ENCODE peak calls at places on chromosomes 16 and 17, in five cellular contexts. E is H9, W is fibroblast of lung, B is GM23248, N is IMR-90. K is an unnamed sample.

GRCh38 chr17:66172706-66173223 is 19.2 kb downstream of the CEP112 start:
- DNase-seq in E (no peak), W (no peak), B (no peak), N (no peak), K (no peak)

GRCh38 chr16:47018223-47018891 is 44.9 kb upstream of the DNAJA2 start:
- DNase-seq in E (peak; percentile 62), W (no peak), B (peak; percentile 45), N (peak; percentile 10), K (peak; percentile 13)

GRCh38 chr16:7221157-7221556 is 111.5 kb upstream of the RBFOX1 start:
- DNase-seq in E (no peak), W (no peak), B (no peak), N (no peak), K (no peak)

GRCh38 chr16:55701442-55702319 is 45.9 kb downstream of the SLC6A2 start:
- DNase-seq in E (peak; percentile 76), W (peak; percentile 34), B (peak; percentile 72), N (peak; percentile 26), K (peak; percentile 49)

GRCh38 chr17:71441098-71441497 is 679.7 kb upstream of the SOX9 start:
- DNase-seq in E (no peak), W (peak; percentile 75), B (peak; percentile 93), N (peak; percentile 95), K (no peak)

GRCh38 chr16:83336630-83337029 is 471.1 kb upstream of the HSBP1 start:
- DNase-seq in E (no peak), W (peak; percentile 67), B (peak; percentile 82), N (peak; percentile 75), K (peak; percentile 91)

GRCh38 chr17:8488931-8489330 is 53.2 kb downstream of the NDEL1 start:
- DNase-seq in E (no peak), W (peak; percentile 93), B (peak; percentile 99), N (peak; percentile 98), K (peak; percentile 38)

GRCh38 chr16:51755039-51755501 is 604.0 kb upstream of the SALL1 start:
- DNase-seq in E (no peak), W (no peak), B (no peak), N (no peak), K (no peak)

GRCh38 chr17:80347536-80347935 is 67.4 kb upstream of the ENDOV start:
- DNase-seq in E (no peak), W (no peak), B (no peak), N (no peak), K (no peak)

GRCh38 chr16:66988197-66988788 is at the start of gene CES4A:
- DNase-seq in E (no peak), W (peak; percentile 66), B (peak; percentile 48), N (peak; percentile 73), K (no peak)

GRCh38 chr17:3527896-3528603 is 29.6 kb downstream of the TRPV3 start:
- DNase-seq in E (no peak), W (no peak), B (no peak), N (no peak), K (no peak)

DNA sequence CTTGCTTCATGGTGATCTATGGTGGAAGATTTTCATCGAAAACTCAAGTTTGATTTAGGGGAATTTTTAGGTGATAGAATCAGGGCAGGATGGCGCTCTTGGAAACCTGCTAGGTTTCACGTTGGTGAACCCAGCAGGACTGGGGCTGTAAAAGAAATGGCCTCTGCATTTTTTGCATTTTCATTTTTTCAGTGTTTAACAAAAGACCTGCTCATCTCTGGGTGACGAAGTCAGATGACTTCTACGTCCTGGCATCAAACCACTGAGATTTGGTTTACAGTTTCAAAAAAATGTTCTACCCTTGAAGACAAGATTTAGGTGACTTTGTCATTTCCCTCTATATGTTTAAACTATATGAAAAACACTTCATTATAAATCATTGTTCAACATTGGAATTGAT is 1.9 kb downstream of the PGS1 start:
- DNase-seq in E (no peak), W (no peak), B (no peak), N (no peak), K (no peak)
- H3K4me2 ChIP-seq in E (no peak overlapping the region), W (peak overlapping the region; percentile 56), B (peak overlapping the region; percentile 80), N (no peak overlapping the region), K (peak overlapping the region; percentile 30)

DNA sequence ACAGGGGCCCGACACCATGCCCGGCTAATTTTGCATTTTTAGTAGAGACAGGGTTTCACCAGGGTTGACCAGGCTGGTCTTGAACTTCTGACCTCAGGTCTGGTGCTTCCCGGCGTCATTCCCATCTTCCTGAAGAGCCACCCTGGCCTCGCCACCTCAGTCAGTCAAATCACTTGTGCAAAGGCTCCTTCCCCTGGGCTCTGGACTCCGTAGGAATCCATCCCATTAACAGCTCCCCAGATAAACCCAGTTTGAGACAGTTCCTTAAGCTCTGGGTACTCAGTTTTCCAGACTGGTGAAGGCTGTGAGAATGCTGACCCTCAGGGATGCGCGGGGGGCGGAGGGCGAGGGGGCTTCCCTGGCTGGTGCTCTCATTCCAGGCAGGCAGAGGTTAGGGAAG is 39.5 kb downstream of the MRM1 start:
- DNase-seq in E (no peak), W (no peak), B (no peak), N (no peak), K (no peak)
- H3K4me2 ChIP-seq in E (peak overlapping the region; percentile 88), W (no peak overlapping the region), B (no peak overlapping the region), N (no peak overlapping the region), K (no peak overlapping the region)

GRCh38 chr16:20306401-20306800 is 20.9 kb downstream of the GP2 start:
- DNase-seq in E (no peak), W (no peak), B (no peak), N (no peak), K (no peak)
- H3K4me2 ChIP-seq in E (no peak overlapping the region), W (no peak overlapping the region), B (no peak overlapping the region), N (no peak overlapping the region), K (no peak overlapping the region)

GRCh38 chr16:3488801-3489200 is 6.5 kb downstream of the C16orf90 start:
- DNase-seq in E (no peak), W (no peak), B (no peak), N (no peak), K (no peak)

GRCh38 chr16:3494574-3494973 is 715 bp downstream of the C16orf90 start:
- DNase-seq in E (no peak), W (no peak), B (no peak), N (no peak), K (no peak)

GRCh38 chr16:3492356-3492755 is 2.9 kb downstream of the C16orf90 start:
- DNase-seq in E (no peak), W (no peak), B (no peak), N (no peak), K (no peak)

GRCh38 chr16:3487521-3488410 is 7.5 kb downstream of the C16orf90 start:
- DNase-seq in E (no peak), W (no peak), B (no peak), N (no peak), K (no peak)

GRCh38 chr16:3490911-3491629 is 4.2 kb downstream of the C16orf90 start:
- DNase-seq in E (no peak), W (no peak), B (no peak), N (no peak), K (peak; percentile 10)
- H3K4me2 ChIP-seq in E (no peak overlapping the region), W (no peak overlapping the region), B (no peak overlapping the region), N (no peak overlapping the region), K (no peak overlapping the region)

DNA sequence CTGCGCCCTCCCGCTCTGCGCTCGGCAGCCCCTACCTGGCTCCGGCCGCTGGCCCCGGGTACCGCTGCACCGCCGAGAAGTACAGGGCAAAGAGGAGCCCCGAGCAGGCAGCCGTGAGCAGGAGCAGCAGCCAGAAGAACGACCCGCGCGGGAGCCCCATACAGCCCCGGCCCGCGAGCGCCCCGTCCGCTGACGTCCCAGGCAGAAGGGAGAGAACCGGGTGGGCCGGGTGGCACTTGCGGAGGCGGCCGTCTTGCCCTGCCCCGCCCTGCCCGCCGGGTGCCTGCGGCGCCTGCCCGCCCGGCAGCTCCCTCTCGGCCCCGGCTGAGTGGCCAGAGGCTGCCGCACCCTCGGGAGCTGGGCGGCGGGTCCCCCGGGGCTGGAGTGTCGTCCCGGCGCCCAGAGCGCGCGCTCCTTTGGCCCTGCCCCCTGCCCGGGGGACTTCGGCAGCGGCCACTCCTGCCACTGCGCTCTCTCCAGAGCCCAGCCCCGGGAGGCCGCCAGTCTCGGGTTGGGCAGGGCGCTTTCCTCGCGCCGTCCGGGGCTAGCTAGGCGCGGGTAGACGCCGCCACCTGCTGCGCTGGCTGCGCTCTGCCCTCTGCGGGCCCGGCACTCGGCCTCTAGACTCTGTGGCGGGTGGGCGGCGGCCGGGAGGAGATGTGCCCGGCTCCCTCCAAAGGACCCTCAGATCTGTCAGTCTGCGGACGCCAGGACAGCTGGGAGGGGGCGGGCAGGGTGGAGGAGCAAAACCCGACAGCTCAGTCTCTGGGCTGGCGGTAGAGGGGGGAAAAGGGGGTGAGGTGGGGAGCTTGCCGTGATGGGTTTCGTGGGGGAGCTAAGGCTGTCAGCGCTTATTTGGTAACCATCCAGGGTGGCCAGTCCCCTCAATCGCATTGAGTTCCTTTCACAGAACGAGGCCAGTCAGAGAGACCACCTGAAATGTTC is at the start of gene ST6GALNAC2:
- DNase-seq in E (no peak), W (peak; percentile 41), B (peak; percentile 69), N (no peak), K (peak; percentile 50)
- H3K4me2 ChIP-seq in E (peak within 1 kb of the TSS; percentile 67), W (peak within 1 kb of the TSS; percentile 87), B (peak within 1 kb of the TSS; percentile 84), N (peak within 1 kb of the TSS; percentile 85), K (peak within 1 kb of the TSS; percentile 78)

DNA sequence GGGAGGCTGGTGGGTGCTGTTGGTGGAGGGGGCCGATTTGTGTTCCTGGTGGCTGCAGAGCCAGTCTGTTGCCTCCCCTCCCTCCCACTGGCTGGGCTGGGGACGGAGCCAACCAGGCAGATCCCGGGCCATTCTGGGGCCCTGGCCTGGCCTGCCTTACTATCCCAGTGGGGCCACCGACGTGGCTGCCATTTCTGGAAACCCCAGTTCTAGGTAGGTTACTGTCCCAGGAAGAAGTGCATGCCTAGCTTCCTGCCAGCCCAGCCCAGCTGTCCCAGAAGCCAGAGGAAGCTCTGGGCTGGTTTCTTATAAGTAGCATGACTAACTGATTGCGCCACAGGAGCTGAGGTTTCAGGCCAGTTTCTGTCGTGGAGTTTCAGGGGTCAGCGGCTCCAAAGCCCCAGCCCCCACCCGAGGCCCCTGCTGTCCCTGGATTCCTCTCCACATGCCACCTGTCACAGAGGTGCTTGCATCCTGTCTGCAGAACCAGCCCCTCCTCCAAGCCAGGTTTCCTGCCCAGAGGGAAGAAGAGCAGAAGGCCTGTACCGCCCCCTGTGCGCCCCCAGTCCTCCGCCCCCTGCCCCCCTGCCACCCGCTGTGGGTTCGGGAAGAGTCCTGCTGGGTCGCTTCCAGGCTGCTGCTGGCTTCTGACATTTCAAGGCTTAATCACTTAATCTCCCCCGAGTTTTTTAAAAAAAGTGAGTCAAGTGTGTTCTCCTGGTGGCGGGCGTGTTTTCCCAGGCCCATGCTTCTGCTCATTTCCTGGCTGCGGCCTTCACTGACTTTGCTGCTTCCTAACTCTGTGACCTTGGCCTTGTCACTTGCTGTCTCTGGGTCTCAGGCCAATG is 13.2 kb downstream of the IL4R start:
- DNase-seq in E (peak; percentile 96), W (peak; percentile 98), B (peak; percentile 99), N (peak; percentile 97), K (peak; percentile 78)
- H3K4me2 ChIP-seq in E (peak overlapping the region; percentile 14), W (peak overlapping the region; percentile 53), B (peak overlapping the region; percentile 74), N (peak overlapping the region; percentile 37), K (no peak overlapping the region)

K was measured in endothelial cell of umbilical vein.